ENCODE peak calls at places on chromosomes 5 and 9, in five cellular contexts. K, O, D, I and X are unnamed samples.
A peak's percentile ranks its signal among the peaks of the same experiment; 100 is the strongest.

GRCh38 chr5:132227485-132228240 is at the start of gene P4HA2:
- DNase-seq in K (peak; percentile 92), O (peak; percentile 85), D (peak; percentile 62), I (no peak), X (peak; percentile 85)

GRCh38 chr9:136644343-136644592 is 18.4 kb upstream of the EGFL7 start:
- DNase-seq in K (peak; percentile 91), O (no peak), D (peak; percentile 69), I (no peak), X (no peak)

GRCh38 chr9:94837404-94837803 is 110.9 kb downstream of the AOPEP start:
- DNase-seq in K (no peak), O (no peak), D (no peak), I (no peak), X (no peak)

GRCh38 chr9:37574241-37574721 is 1.9 kb downstream of the FBXO10 start:
- DNase-seq in K (no peak), O (peak; percentile 32), D (peak; percentile 74), I (no peak), X (no peak)

GRCh38 chr5:61053937-61054336 is 108.3 kb downstream of the SMIM15 start:
- DNase-seq in K (no peak), O (no peak), D (no peak), I (no peak), X (no peak)

GRCh38 chr5:112329429-112330090 is 89.5 kb downstream of the EPB41L4A start:
- DNase-seq in K (no peak), O (no peak), D (no peak), I (no peak), X (peak; percentile 23)

GRCh38 chr5:124056326-124057160 is 544.6 kb downstream of the CSNK1G3 start:
- DNase-seq in K (no peak), O (no peak), D (no peak), I (no peak), X (no peak)

GRCh38 chr5:33233013-33233463 is 207.7 kb upstream of the TARS1 start:
- DNase-seq in K (no peak), O (no peak), D (peak; percentile 32), I (no peak), X (no peak)

GRCh38 chr5:174364676-174365075 is 319.2 kb downstream of the NSG2 start:
- DNase-seq in K (no peak), O (no peak), D (no peak), I (no peak), X (no peak)

GRCh38 chr5:147276497-147276896 is 41.7 kb downstream of the STK32A start:
- DNase-seq in K (no peak), O (no peak), D (no peak), I (no peak), X (no peak)

GRCh38 chr9:38057416-38058195 is 11.4 kb downstream of the SHB start:
- DNase-seq in K (peak; percentile 69), O (no peak), D (no peak), I (no peak), X (peak; percentile 63)

GRCh38 chr5:149697001-149697400 is 33.1 kb upstream of the PPARGC1B start:
- DNase-seq in K (no peak), O (no peak), D (peak; percentile 13), I (no peak), X (no peak)

GRCh38 chr5:43627028-43627427 is 24.0 kb downstream of the NNT start:
- DNase-seq in K (no peak), O (peak; percentile 79), D (peak; percentile 79), I (no peak), X (no peak)

GRCh38 chr5:134541736-134542376 is 16.4 kb downstream of the JADE2 start:
- DNase-seq in K (peak; percentile 48), O (peak; percentile 91), D (peak; percentile 71), I (no peak), X (no peak)

GRCh38 chr5:123448017-123448617 is 24.9 kb upstream of the CEP120 start:
- DNase-seq in K (no peak), O (no peak), D (no peak), I (no peak), X (no peak)

GRCh38 chr5:149358294-149358651 is 427 bp downstream of the PCYOX1L start:
- DNase-seq in K (peak; percentile 35), O (no peak), D (no peak), I (no peak), X (no peak)

GRCh38 chr9:22401671-22402070 is 45.0 kb upstream of the DMRTA1 start:
- DNase-seq in K (no peak), O (no peak), D (no peak), I (no peak), X (no peak)

GRCh38 chr5:150836703-150837102 is 9.6 kb upstream of the IRGM start:
- DNase-seq in K (no peak), O (peak; percentile 84), D (no peak), I (no peak), X (no peak)

GRCh38 chr9:33419904-33420303 is 17.5 kb upstream of the AQP7 start:
- DNase-seq in K (no peak), O (no peak), D (no peak), I (no peak), X (no peak)

GRCh38 chr5:32074401-32074800 is 99.7 kb downstream of the GOLPH3 start:
- DNase-seq in K (no peak), O (no peak), D (no peak), I (no peak), X (no peak)

GRCh38 chr5:1429066-1429465 is 16.2 kb downstream of the SLC6A3 start:
- DNase-seq in K (peak; percentile 24), O (peak; percentile 10), D (no peak), I (no peak), X (no peak)

GRCh38 chr5:1431021-1431811 is 14.0 kb downstream of the SLC6A3 start:
- DNase-seq in K (peak; percentile 18), O (peak; percentile 12), D (no peak), I (no peak), X (no peak)

GRCh38 chr5:1430121-1430795 is 15.0 kb downstream of the SLC6A3 start:
- DNase-seq in K (peak; percentile 18), O (no peak), D (no peak), I (no peak), X (no peak)

GRCh38 chr5:1428107-1428506 is 17.1 kb downstream of the SLC6A3 start:
- DNase-seq in K (no peak), O (no peak), D (no peak), I (no peak), X (no peak)

GRCh38 chr5:1429501-1429900 is 15.7 kb downstream of the SLC6A3 start:
- DNase-seq in K (peak; percentile 44), O (no peak), D (no peak), I (no peak), X (no peak)
- H3K9me3 ChIP-seq in K (peaks cover 5% of the 10 kb centered on the region), O (peaks cover 7% of the 10 kb centered on the region), D (no peaks in the 10 kb centered on the region), I (peaks cover 13% of the 10 kb centered on the region), X (no peaks in the 10 kb centered on the region)

GRCh38 chr9:126515873-126516505 is 97.7 kb upstream of the LMX1B start:
- DNase-seq in K (no peak), O (no peak), D (no peak), I (no peak), X (no peak)
- H3K27ac ChIP-seq in K (peak overlapping the region; percentile 77), O (no peak overlapping the region), D (no peak overlapping the region), I (no peak overlapping the region), X (peak overlapping the region; percentile 29)

GRCh38 chr9:76583256-76583655 is 124.3 kb downstream of the GCNT1 start:
- DNase-seq in K (no peak), O (no peak), D (no peak), I (no peak), X (no peak)
- H3K4me1 ChIP-seq in K (peaks cover 23% of the 10 kb centered on the region), O (no peaks in the 10 kb centered on the region), D (no peaks in the 10 kb centered on the region), I (no peaks in the 10 kb centered on the region), X (peaks cover 10% of the 10 kb centered on the region)

DNA sequence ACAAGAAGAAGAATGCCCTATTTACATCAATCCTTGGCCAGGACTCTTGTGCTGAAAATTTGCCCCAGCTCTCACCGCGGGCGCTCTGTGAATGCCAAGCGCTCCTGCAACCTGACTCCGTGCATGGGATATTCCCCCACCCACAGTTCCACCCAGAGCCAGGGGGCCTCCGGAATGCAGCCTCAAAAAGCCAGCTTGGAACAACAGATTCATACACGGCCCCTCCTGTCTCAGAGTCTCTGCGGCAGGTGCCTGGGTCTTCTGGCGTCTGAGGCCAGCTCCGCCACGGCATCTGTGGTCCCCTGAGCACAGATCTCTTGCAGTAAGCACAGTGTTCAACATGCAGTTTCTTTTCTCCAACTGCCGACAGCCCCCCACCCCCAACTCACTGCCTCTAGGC is 355.6 kb upstream of the IRX2 start:
- DNase-seq in K (no peak), O (peak; percentile 39), D (no peak), I (no peak), X (no peak)
- H3K9me3 ChIP-seq in K (no peaks in the 10 kb centered on the region), O (no peaks in the 10 kb centered on the region), D (no peaks in the 10 kb centered on the region), I (peaks cover 4% of the 10 kb centered on the region), X (no peaks in the 10 kb centered on the region)

GRCh38 chr9:36316049-36316448 is 57.8 kb upstream of the GNE start:
- DNase-seq in K (no peak), O (no peak), D (no peak), I (no peak), X (no peak)
- H3K27ac ChIP-seq in K (no peak overlapping the region), O (no peak overlapping the region), D (no peak overlapping the region), I (no peak overlapping the region), X (peak overlapping the region; percentile 48)

GRCh38 chr5:177306674-177307543 is 3.3 kb downstream of the PRELID1 start:
- DNase-seq in K (no peak), O (peak; percentile 66), D (peak; percentile 6), I (no peak), X (no peak)
- H3K4me1 ChIP-seq in K (peaks cover 72% of the 10 kb centered on the region), O (no peaks in the 10 kb centered on the region), D (peaks cover 17% of the 10 kb centered on the region), I (peaks cover 37% of the 10 kb centered on the region), X (peaks cover 18% of the 10 kb centered on the region)

GRCh38 chr5:158456756-158457155 is 597.8 kb upstream of the CLINT1 start:
- DNase-seq in K (no peak), O (no peak), D (peak; percentile 97), I (peak; percentile 25), X (no peak)
- H3K9me3 ChIP-seq in K (no peaks in the 10 kb centered on the region), O (no peaks in the 10 kb centered on the region), D (no peaks in the 10 kb centered on the region), I (no peaks in the 10 kb centered on the region), X (no peaks in the 10 kb centered on the region)